ENCODE peak calls at places on chromosomes 3 and 15, in eight cellular contexts. One of them, this sample, is unnamed.
A peak's percentile ranks its signal among the peaks of the same experiment; 100 is the strongest.

GRCh38 chr3:72655758-72656157 is 192.5 kb downstream of the SHQ1 start:
- DNase-seq in EL: no peak
- DNase-seq in epithelial cell of prostate: no peak
- DNase-seq in foreskin fibroblast: no peak
- DNase-seq in AML-193: no peak
- DNase-seq in COR-L47: no peak
- DNase-seq in H4: no peak
- DNase-seq in globus pallidus: no peak
- DNase-seq in this sample: no peak

GRCh38 chr3:4588410-4588809 is 95.3 kb downstream of the ITPR1 start:
- DNase-seq in AML-193: no peak
- DNase-seq in foreskin fibroblast: peak; percentile 75
- DNase-seq in H4: peak; percentile 21
- DNase-seq in epithelial cell of prostate: no peak
- DNase-seq in EL: peak; percentile 49
- DNase-seq in globus pallidus: no peak
- DNase-seq in COR-L47: no peak
- DNase-seq in this sample: no peak

GRCh38 chr15:74378853-74379252 is 11.4 kb upstream of the CYP11A1 start:
- DNase-seq in H4: no peak
- DNase-seq in AML-193: no peak
- DNase-seq in EL: peak; percentile 54
- DNase-seq in COR-L47: no peak
- DNase-seq in foreskin fibroblast: no peak
- DNase-seq in epithelial cell of prostate: peak; percentile 75
- DNase-seq in globus pallidus: no peak
- DNase-seq in this sample: no peak

GRCh38 chr3:188749010-188749617 is 422.7 kb upstream of the TPRG1 start:
- DNase-seq in foreskin fibroblast: no peak
- DNase-seq in H4: peak; percentile 53
- DNase-seq in COR-L47: peak; percentile 6
- DNase-seq in AML-193: peak; percentile 70
- DNase-seq in epithelial cell of prostate: no peak
- DNase-seq in globus pallidus: no peak
- DNase-seq in EL: peak; percentile 15
- DNase-seq in this sample: no peak

GRCh38 chr3:63908081-63908736 is 4.0 kb downstream of the SCAANT1 start:
- DNase-seq in epithelial cell of prostate: no peak
- DNase-seq in foreskin fibroblast: peak; percentile 35
- DNase-seq in AML-193: no peak
- DNase-seq in globus pallidus: no peak
- DNase-seq in EL: no peak
- DNase-seq in H4: no peak
- DNase-seq in COR-L47: no peak
- DNase-seq in this sample: no peak

GRCh38 chr3:111621535-111621934 is 26.4 kb upstream of the ZBED2 start:
- DNase-seq in EL: no peak
- DNase-seq in COR-L47: peak; percentile 10
- DNase-seq in H4: no peak
- DNase-seq in AML-193: no peak
- DNase-seq in foreskin fibroblast: no peak
- DNase-seq in globus pallidus: no peak
- DNase-seq in epithelial cell of prostate: no peak
- DNase-seq in this sample: no peak

GRCh38 chr3:168248383-168249047 is 152.8 kb upstream of the GOLIM4 start:
- DNase-seq in globus pallidus: peak; percentile 14
- DNase-seq in EL: peak; percentile 27
- DNase-seq in AML-193: no peak
- DNase-seq in COR-L47: peak; percentile 25
- DNase-seq in H4: peak; percentile 37
- DNase-seq in epithelial cell of prostate: no peak
- DNase-seq in foreskin fibroblast: peak; percentile 76
- DNase-seq in this sample: peak; percentile 60

GRCh38 chr15:92326236-92326635 is 67.4 kb upstream of the ST8SIA2 start:
- DNase-seq in COR-L47: no peak
- DNase-seq in foreskin fibroblast: no peak
- DNase-seq in AML-193: no peak
- DNase-seq in epithelial cell of prostate: no peak
- DNase-seq in H4: no peak
- DNase-seq in EL: no peak
- DNase-seq in globus pallidus: no peak
- DNase-seq in this sample: no peak

GRCh38 chr15:70582143-70582945 is 181.0 kb downstream of the UACA start:
- DNase-seq in epithelial cell of prostate: no peak
- DNase-seq in COR-L47: no peak
- DNase-seq in H4: no peak
- DNase-seq in AML-193: no peak
- DNase-seq in foreskin fibroblast: peak; percentile 74
- DNase-seq in EL: peak; percentile 37
- DNase-seq in globus pallidus: no peak
- DNase-seq in this sample: no peak

GRCh38 chr15:56940388-56940787 is 21.9 kb downstream of the TCF12 start:
- DNase-seq in globus pallidus: no peak
- DNase-seq in H4: no peak
- DNase-seq in epithelial cell of prostate: no peak
- DNase-seq in AML-193: no peak
- DNase-seq in EL: no peak
- DNase-seq in foreskin fibroblast: no peak
- DNase-seq in COR-L47: no peak
- DNase-seq in this sample: no peak

GRCh38 chr15:50463423-50464358 is 39.5 kb downstream of the USP8 start:
- DNase-seq in H4: no peak
- DNase-seq in globus pallidus: no peak
- DNase-seq in AML-193: no peak
- DNase-seq in EL: peak; percentile 36
- DNase-seq in epithelial cell of prostate: no peak
- DNase-seq in foreskin fibroblast: peak; percentile 40
- DNase-seq in COR-L47: no peak
- DNase-seq in this sample: no peak

GRCh38 chr15:76098685-76099084 is 38.9 kb downstream of the TMEM266 start:
- DNase-seq in epithelial cell of prostate: no peak
- DNase-seq in foreskin fibroblast: no peak
- DNase-seq in EL: no peak
- DNase-seq in AML-193: no peak
- DNase-seq in H4: no peak
- DNase-seq in COR-L47: no peak
- DNase-seq in globus pallidus: no peak
- DNase-seq in this sample: no peak

GRCh38 chr3:99881121-99881524 is 63.5 kb downstream of the CMSS1 start:
- DNase-seq in epithelial cell of prostate: no peak
- DNase-seq in foreskin fibroblast: no peak
- DNase-seq in AML-193: no peak
- DNase-seq in EL: no peak
- DNase-seq in globus pallidus: no peak
- DNase-seq in COR-L47: no peak
- DNase-seq in H4: no peak
- DNase-seq in this sample: no peak

GRCh38 chr3:187551419-187551818 is 118.8 kb downstream of the SST start:
- DNase-seq in AML-193: no peak
- DNase-seq in foreskin fibroblast: peak; percentile 18
- DNase-seq in globus pallidus: no peak
- DNase-seq in COR-L47: no peak
- DNase-seq in H4: no peak
- DNase-seq in EL: peak; percentile 72
- DNase-seq in epithelial cell of prostate: no peak
- DNase-seq in this sample: no peak

GRCh38 chr3:101695779-101696372 is 9.4 kb upstream of the RPL24 start:
- DNase-seq in epithelial cell of prostate: no peak
- DNase-seq in AML-193: no peak
- DNase-seq in globus pallidus: peak; percentile 74
- DNase-seq in H4: peak; percentile 29
- DNase-seq in EL: peak; percentile 64
- DNase-seq in foreskin fibroblast: peak; percentile 74
- DNase-seq in COR-L47: no peak
- DNase-seq in this sample: peak; percentile 35

GRCh38 chr15:63805993-63806980 is 27.5 kb downstream of the HERC1 start:
- DNase-seq in epithelial cell of prostate: no peak
- DNase-seq in foreskin fibroblast: no peak
- DNase-seq in H4: no peak
- DNase-seq in globus pallidus: peak; percentile 31
- DNase-seq in AML-193: no peak
- DNase-seq in EL: no peak
- DNase-seq in COR-L47: no peak
- DNase-seq in this sample: no peak

GRCh38 chr3:96214941-96215340 is 599.5 kb upstream of the EPHA6 start:
- DNase-seq in H4: no peak
- DNase-seq in foreskin fibroblast: no peak
- DNase-seq in EL: no peak
- DNase-seq in AML-193: no peak
- DNase-seq in COR-L47: no peak
- DNase-seq in epithelial cell of prostate: no peak
- DNase-seq in globus pallidus: no peak
- DNase-seq in this sample: no peak

GRCh38 chr15:50854594-50855490 is 53.6 kb upstream of the AP4E1 start:
- DNase-seq in foreskin fibroblast: peak; percentile 54
- DNase-seq in H4: no peak
- DNase-seq in AML-193: peak; percentile 96
- DNase-seq in COR-L47: no peak
- DNase-seq in epithelial cell of prostate: peak; percentile 86
- DNase-seq in EL: peak; percentile 41
- DNase-seq in globus pallidus: no peak
- DNase-seq in this sample: no peak

GRCh38 chr15:60703196-60703933 is 224.4 kb upstream of the ICE2 start:
- DNase-seq in EL: no peak
- DNase-seq in foreskin fibroblast: no peak
- DNase-seq in COR-L47: no peak
- DNase-seq in H4: no peak
- DNase-seq in globus pallidus: no peak
- DNase-seq in AML-193: no peak
- DNase-seq in epithelial cell of prostate: no peak
- DNase-seq in this sample: no peak

GRCh38 chr15:83436513-83437158 is 10.5 kb upstream of the SH3GL3 start:
- DNase-seq in COR-L47: peak; percentile 40
- DNase-seq in H4: peak; percentile 25
- DNase-seq in EL: peak; percentile 48
- DNase-seq in AML-193: no peak
- DNase-seq in epithelial cell of prostate: no peak
- DNase-seq in foreskin fibroblast: peak; percentile 63
- DNase-seq in globus pallidus: peak; percentile 66
- DNase-seq in this sample: no peak

This sample was measured in Caki2.